ENCODE peak calls at places on chromosomes 11 and 22, in nine cellular contexts. One of them, this sample, is unnamed.

GRCh38 chr22:26617251-26618199 is at the start of gene CRYBB1:
- DNase-seq in pancreas: no peak
- DNase-seq in AG04450: no peak
- DNase-seq in upper lobe of right lung: no peak
- DNase-seq in neural progenitor cell: peak; percentile 87
- DNase-seq in upper lobe of left lung: no peak
- DNase-seq in cardiac muscle cell: no peak
- DNase-seq in iPS DF 6.9: no peak
- DNase-seq in CD8-positive, alpha-beta memory T cell: no peak
- DNase-seq in this sample: peak; percentile 68

GRCh38 chr22:45975266-45976161 is 1.4 kb downstream of the WNT7B start:
- DNase-seq in cardiac muscle cell: peak; percentile 34
- DNase-seq in upper lobe of right lung: no peak
- DNase-seq in upper lobe of left lung: peak; percentile 53
- DNase-seq in AG04450: no peak
- DNase-seq in pancreas: no peak
- DNase-seq in CD8-positive, alpha-beta memory T cell: no peak
- DNase-seq in neural progenitor cell: peak; percentile 60
- DNase-seq in iPS DF 6.9: no peak
- DNase-seq in this sample: peak; percentile 83

GRCh38 chr11:93053864-93054263 is 84.4 kb downstream of the MTNR1B start:
- DNase-seq in neural progenitor cell: no peak
- DNase-seq in CD8-positive, alpha-beta memory T cell: no peak
- DNase-seq in iPS DF 6.9: no peak
- DNase-seq in upper lobe of right lung: no peak
- DNase-seq in AG04450: no peak
- DNase-seq in cardiac muscle cell: no peak
- DNase-seq in upper lobe of left lung: no peak
- DNase-seq in pancreas: no peak
- DNase-seq in this sample: no peak

GRCh38 chr11:28939381-28939780 is 831.2 kb downstream of the METTL15 start:
- DNase-seq in CD8-positive, alpha-beta memory T cell: no peak
- DNase-seq in pancreas: no peak
- DNase-seq in AG04450: no peak
- DNase-seq in upper lobe of left lung: no peak
- DNase-seq in neural progenitor cell: no peak
- DNase-seq in cardiac muscle cell: no peak
- DNase-seq in iPS DF 6.9: no peak
- DNase-seq in upper lobe of right lung: no peak
- DNase-seq in this sample: no peak

GRCh38 chr11:37264783-37265182 is 666.7 kb upstream of the RAG2 start:
- DNase-seq in cardiac muscle cell: no peak
- DNase-seq in iPS DF 6.9: no peak
- DNase-seq in pancreas: no peak
- DNase-seq in CD8-positive, alpha-beta memory T cell: no peak
- DNase-seq in AG04450: no peak
- DNase-seq in upper lobe of right lung: no peak
- DNase-seq in neural progenitor cell: no peak
- DNase-seq in upper lobe of left lung: no peak
- DNase-seq in this sample: no peak

GRCh38 chr11:102293873-102294601 is 23.2 kb upstream of the BIRC3 start:
- DNase-seq in iPS DF 6.9: no peak
- DNase-seq in upper lobe of right lung: no peak
- DNase-seq in pancreas: no peak
- DNase-seq in upper lobe of left lung: no peak
- DNase-seq in AG04450: no peak
- DNase-seq in neural progenitor cell: peak; percentile 41
- DNase-seq in cardiac muscle cell: peak; percentile 40
- DNase-seq in CD8-positive, alpha-beta memory T cell: no peak
- DNase-seq in this sample: peak; percentile 30

GRCh38 chr11:131275580-131275979 is 94.8 kb upstream of the NTM start:
- DNase-seq in AG04450: no peak
- DNase-seq in upper lobe of right lung: no peak
- DNase-seq in upper lobe of left lung: no peak
- DNase-seq in cardiac muscle cell: peak; percentile 30
- DNase-seq in neural progenitor cell: peak; percentile 67
- DNase-seq in pancreas: no peak
- DNase-seq in iPS DF 6.9: no peak
- DNase-seq in CD8-positive, alpha-beta memory T cell: no peak
- DNase-seq in this sample: no peak

GRCh38 chr11:2379471-2380174 is 2.5 kb downstream of the CD81 start:
- DNase-seq in AG04450: no peak
- DNase-seq in neural progenitor cell: no peak
- DNase-seq in pancreas: peak; percentile 76
- DNase-seq in CD8-positive, alpha-beta memory T cell: no peak
- DNase-seq in upper lobe of right lung: no peak
- DNase-seq in upper lobe of left lung: no peak
- DNase-seq in cardiac muscle cell: no peak
- DNase-seq in iPS DF 6.9: no peak
- DNase-seq in this sample: no peak

GRCh38 chr11:122984186-122985011 is 2.8 kb upstream of the BSX start:
- DNase-seq in iPS DF 6.9: no peak
- DNase-seq in AG04450: no peak
- DNase-seq in neural progenitor cell: peak; percentile 70
- DNase-seq in CD8-positive, alpha-beta memory T cell: no peak
- DNase-seq in upper lobe of right lung: no peak
- DNase-seq in upper lobe of left lung: no peak
- DNase-seq in cardiac muscle cell: peak; percentile 54
- DNase-seq in pancreas: peak; percentile 67
- DNase-seq in this sample: peak; percentile 85

GRCh38 chr11:105609832-105610781 is at the start of gene GRIA4:
- DNase-seq in CD8-positive, alpha-beta memory T cell: no peak
- DNase-seq in neural progenitor cell: peak; percentile 76
- DNase-seq in AG04450: peak; percentile 16
- DNase-seq in upper lobe of right lung: peak; percentile 64
- DNase-seq in upper lobe of left lung: no peak
- DNase-seq in pancreas: peak; percentile 64
- DNase-seq in iPS DF 6.9: no peak
- DNase-seq in cardiac muscle cell: peak; percentile 76
- DNase-seq in this sample: peak; percentile 42

GRCh38 chr11:36890841-36891240 is 292.8 kb upstream of the RAG2 start:
- DNase-seq in iPS DF 6.9: no peak
- DNase-seq in AG04450: no peak
- DNase-seq in CD8-positive, alpha-beta memory T cell: no peak
- DNase-seq in upper lobe of left lung: no peak
- DNase-seq in pancreas: no peak
- DNase-seq in neural progenitor cell: no peak
- DNase-seq in cardiac muscle cell: no peak
- DNase-seq in upper lobe of right lung: no peak
- DNase-seq in this sample: no peak

GRCh38 chr11:121449123-121449522 is 3.0 kb upstream of the SORL1 start:
- DNase-seq in AG04450: no peak
- DNase-seq in CD8-positive, alpha-beta memory T cell: no peak
- DNase-seq in upper lobe of left lung: no peak
- DNase-seq in pancreas: no peak
- DNase-seq in iPS DF 6.9: no peak
- DNase-seq in neural progenitor cell: no peak
- DNase-seq in upper lobe of right lung: no peak
- DNase-seq in cardiac muscle cell: no peak
- DNase-seq in this sample: no peak
- H3K4me3 ChIP-seq in AG04450: no peak overlapping the region
- H3K4me3 ChIP-seq in CD8-positive, alpha-beta memory T cell: peak overlapping the region; percentile 23
- H3K4me3 ChIP-seq in upper lobe of left lung: no peak overlapping the region
- H3K4me3 ChIP-seq in pancreas: no peak overlapping the region
- H3K4me3 ChIP-seq in iPS DF 6.9: no peak overlapping the region
- H3K4me3 ChIP-seq in neural progenitor cell: no peak overlapping the region
- H3K4me3 ChIP-seq in upper lobe of right lung: no peak overlapping the region
- H3K4me3 ChIP-seq in cardiac muscle cell: no peak overlapping the region
- H3K4me3 ChIP-seq in this sample: no peak overlapping the region

GRCh38 chr11:108223449-108224149 is 732 bp downstream of the ATM start:
- DNase-seq in neural progenitor cell: no peak
- DNase-seq in AG04450: no peak
- DNase-seq in upper lobe of right lung: no peak
- DNase-seq in cardiac muscle cell: no peak
- DNase-seq in iPS DF 6.9: no peak
- DNase-seq in CD8-positive, alpha-beta memory T cell: no peak
- DNase-seq in upper lobe of left lung: no peak
- DNase-seq in pancreas: no peak
- DNase-seq in this sample: peak; percentile 32

GRCh38 chr11:108221981-108222685 is at the start of gene NPAT:
- DNase-seq in iPS DF 6.9: no peak
- DNase-seq in neural progenitor cell: no peak
- DNase-seq in upper lobe of left lung: no peak
- DNase-seq in AG04450: no peak
- DNase-seq in upper lobe of right lung: no peak
- DNase-seq in cardiac muscle cell: no peak
- DNase-seq in pancreas: no peak
- DNase-seq in CD8-positive, alpha-beta memory T cell: peak; percentile 35
- DNase-seq in this sample: peak; percentile 34

GRCh38 chr11:108222686-108223448 is at the start of gene ATM:
- DNase-seq in upper lobe of right lung: peak; percentile 100
- DNase-seq in neural progenitor cell: peak; percentile 99
- DNase-seq in cardiac muscle cell: peak; percentile 99
- DNase-seq in AG04450: peak; percentile 99
- DNase-seq in upper lobe of left lung: peak; percentile 99
- DNase-seq in pancreas: peak; percentile 100
- DNase-seq in CD8-positive, alpha-beta memory T cell: peak; percentile 98
- DNase-seq in iPS DF 6.9: peak; percentile 92
- DNase-seq in this sample: peak; percentile 90

GRCh38 chr11:108220721-108221346 is 1.6 kb downstream of the NPAT start:
- DNase-seq in upper lobe of right lung: no peak
- DNase-seq in cardiac muscle cell: no peak
- DNase-seq in CD8-positive, alpha-beta memory T cell: no peak
- DNase-seq in upper lobe of left lung: no peak
- DNase-seq in neural progenitor cell: no peak
- DNase-seq in AG04450: no peak
- DNase-seq in pancreas: no peak
- DNase-seq in iPS DF 6.9: no peak
- DNase-seq in this sample: no peak

DNA sequence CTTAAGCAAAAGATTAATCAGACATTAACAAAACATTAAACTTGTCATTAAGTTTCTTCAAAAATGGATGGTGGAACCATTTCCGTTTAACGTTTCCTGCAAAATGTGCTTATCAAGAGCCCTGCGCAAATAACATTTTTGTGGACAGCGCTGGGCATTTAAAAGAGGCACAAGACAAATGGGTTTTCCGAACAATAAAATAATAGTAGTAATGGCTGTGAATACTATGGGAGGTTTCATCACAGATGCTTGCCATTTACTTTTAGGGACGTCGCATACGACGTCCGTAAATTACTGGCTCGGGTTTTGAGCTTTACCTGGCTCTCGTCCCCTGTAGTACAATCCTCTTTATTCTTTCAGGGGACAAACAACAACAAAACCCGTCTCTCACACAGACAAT is 1.0 kb downstream of the NPAT start:
- DNase-seq in iPS DF 6.9: no peak
- DNase-seq in cardiac muscle cell: no peak
- DNase-seq in AG04450: no peak
- DNase-seq in neural progenitor cell: peak; percentile 37
- DNase-seq in upper lobe of left lung: no peak
- DNase-seq in upper lobe of right lung: no peak
- DNase-seq in pancreas: no peak
- DNase-seq in CD8-positive, alpha-beta memory T cell: no peak
- DNase-seq in this sample: no peak
- H3K27ac ChIP-seq in iPS DF 6.9: no peak overlapping the region
- H3K27ac ChIP-seq in cardiac muscle cell: peak overlapping the region; percentile 92
- H3K27ac ChIP-seq in AG04450: no peak overlapping the region
- H3K27ac ChIP-seq in neural progenitor cell: no peak overlapping the region
- H3K27ac ChIP-seq in upper lobe of left lung: peak overlapping the region; percentile 97
- H3K27ac ChIP-seq in upper lobe of right lung: peak overlapping the region; percentile 96
- H3K27ac ChIP-seq in pancreas: peak overlapping the region; percentile 93
- H3K27ac ChIP-seq in CD8-positive, alpha-beta memory T cell: peak overlapping the region; percentile 100
- H3K27ac ChIP-seq in this sample: peak overlapping the region; percentile 95

DNA sequence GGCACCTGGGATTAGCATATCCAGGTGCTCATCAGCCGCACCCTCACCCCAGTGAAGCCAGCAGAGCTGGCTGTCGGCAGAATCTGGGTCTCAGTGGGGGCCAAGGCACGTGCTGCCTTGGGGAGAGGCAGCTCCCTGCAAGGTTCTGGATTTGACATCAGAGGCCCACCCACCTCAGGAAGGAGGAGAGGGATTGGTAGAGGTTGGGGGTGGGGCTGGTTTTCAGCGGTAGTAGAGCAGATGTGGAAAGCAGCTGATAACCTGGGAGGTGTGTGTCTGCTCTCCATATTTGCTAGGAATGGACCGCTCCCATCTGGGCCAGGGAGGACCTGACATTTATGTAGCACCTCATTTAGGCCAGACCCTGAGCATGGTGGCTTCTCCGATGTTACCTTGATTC is 147.5 kb downstream of the GRIK4 start:
- DNase-seq in AG04450: no peak
- DNase-seq in upper lobe of right lung: no peak
- DNase-seq in neural progenitor cell: no peak
- DNase-seq in cardiac muscle cell: no peak
- DNase-seq in pancreas: no peak
- DNase-seq in iPS DF 6.9: no peak
- DNase-seq in upper lobe of left lung: no peak
- DNase-seq in CD8-positive, alpha-beta memory T cell: no peak
- DNase-seq in this sample: no peak
- H3K4me3 ChIP-seq in AG04450: no peak overlapping the region
- H3K4me3 ChIP-seq in upper lobe of right lung: no peak overlapping the region
- H3K4me3 ChIP-seq in neural progenitor cell: no peak overlapping the region
- H3K4me3 ChIP-seq in cardiac muscle cell: no peak overlapping the region
- H3K4me3 ChIP-seq in pancreas: no peak overlapping the region
- H3K4me3 ChIP-seq in iPS DF 6.9: no peak overlapping the region
- H3K4me3 ChIP-seq in upper lobe of left lung: no peak overlapping the region
- H3K4me3 ChIP-seq in CD8-positive, alpha-beta memory T cell: no peak overlapping the region
- H3K4me3 ChIP-seq in this sample: no peak overlapping the region

GRCh38 chr11:70542406-70542805 is 144.1 kb downstream of the CTTN start:
- DNase-seq in neural progenitor cell: no peak
- DNase-seq in upper lobe of right lung: peak; percentile 71
- DNase-seq in pancreas: no peak
- DNase-seq in upper lobe of left lung: peak; percentile 74
- DNase-seq in CD8-positive, alpha-beta memory T cell: no peak
- DNase-seq in cardiac muscle cell: no peak
- DNase-seq in AG04450: no peak
- DNase-seq in iPS DF 6.9: no peak
- DNase-seq in this sample: peak; percentile 39

GRCh38 chr11:70541699-70542098 is 143.4 kb downstream of the CTTN start:
- DNase-seq in cardiac muscle cell: no peak
- DNase-seq in iPS DF 6.9: no peak
- DNase-seq in pancreas: no peak
- DNase-seq in upper lobe of right lung: peak; percentile 37
- DNase-seq in CD8-positive, alpha-beta memory T cell: no peak
- DNase-seq in neural progenitor cell: no peak
- DNase-seq in AG04450: no peak
- DNase-seq in upper lobe of left lung: no peak
- DNase-seq in this sample: peak; percentile 65

GRCh38 chr11:70542811-70543210 is 144.5 kb downstream of the CTTN start:
- DNase-seq in upper lobe of right lung: no peak
- DNase-seq in pancreas: no peak
- DNase-seq in iPS DF 6.9: no peak
- DNase-seq in AG04450: no peak
- DNase-seq in neural progenitor cell: no peak
- DNase-seq in CD8-positive, alpha-beta memory T cell: no peak
- DNase-seq in cardiac muscle cell: no peak
- DNase-seq in upper lobe of left lung: no peak
- DNase-seq in this sample: peak; percentile 79

GRCh38 chr11:70540196-70540595 is 141.9 kb downstream of the CTTN start:
- DNase-seq in upper lobe of left lung: no peak
- DNase-seq in iPS DF 6.9: no peak
- DNase-seq in cardiac muscle cell: no peak
- DNase-seq in neural progenitor cell: no peak
- DNase-seq in pancreas: peak; percentile 62
- DNase-seq in upper lobe of right lung: peak; percentile 45
- DNase-seq in AG04450: no peak
- DNase-seq in CD8-positive, alpha-beta memory T cell: no peak
- DNase-seq in this sample: peak; percentile 82

DNA sequence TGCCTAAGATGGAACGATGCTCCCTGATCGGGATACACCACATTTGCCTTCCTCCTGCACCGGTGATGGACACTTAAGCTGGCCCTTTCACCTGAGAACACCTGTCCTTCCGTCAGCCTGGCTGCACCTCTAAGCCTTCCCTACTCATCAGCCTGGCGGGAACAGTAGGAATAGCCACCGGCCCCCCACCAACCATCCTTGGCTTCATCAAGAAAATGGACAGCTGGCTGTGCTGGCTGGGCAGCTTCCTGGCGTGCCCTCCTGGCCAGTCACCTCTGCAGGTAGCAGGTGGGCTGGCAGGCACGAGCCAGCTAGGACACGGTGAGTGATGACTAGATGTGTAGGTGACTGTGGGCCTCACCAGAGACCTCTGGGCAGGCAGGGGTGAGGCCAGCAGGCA is 142.8 kb downstream of the CTTN start:
- DNase-seq in upper lobe of right lung: peak; percentile 53
- DNase-seq in pancreas: no peak
- DNase-seq in iPS DF 6.9: no peak
- DNase-seq in neural progenitor cell: no peak
- DNase-seq in AG04450: no peak
- DNase-seq in CD8-positive, alpha-beta memory T cell: no peak
- DNase-seq in upper lobe of left lung: no peak
- DNase-seq in cardiac muscle cell: no peak
- DNase-seq in this sample: peak; percentile 50
- H3K27ac ChIP-seq in upper lobe of right lung: no peak overlapping the region
- H3K27ac ChIP-seq in pancreas: no peak overlapping the region
- H3K27ac ChIP-seq in iPS DF 6.9: no peak overlapping the region
- H3K27ac ChIP-seq in neural progenitor cell: no peak overlapping the region
- H3K27ac ChIP-seq in AG04450: no peak overlapping the region
- H3K27ac ChIP-seq in CD8-positive, alpha-beta memory T cell: no peak overlapping the region
- H3K27ac ChIP-seq in upper lobe of left lung: no peak overlapping the region
- H3K27ac ChIP-seq in cardiac muscle cell: no peak overlapping the region
- H3K27ac ChIP-seq in this sample: no peak overlapping the region